ENCODE peak calls at places on chromosomes 1 and 21, in four cellular contexts. J is coronary artery, K is dorsolateral prefrontal cortex, V is A549. R is an unnamed sample.

GRCh38 chr1:147541672-147542548 is 609 bp downstream of the BCL9 start:
- DNase-seq in J (peak), K (peak), V (no peak), R (peak)

GRCh38 chr1:206579747-206580437 is 32.4 kb downstream of the EIF2D start:
- DNase-seq in J (no peak), K (peak), V (no peak), R (no peak)

GRCh38 chr1:67404212-67404620 is 26.0 kb downstream of the SERBP1 start:
- DNase-seq in J (no peak), K (no peak), V (no peak), R (no peak)

GRCh38 chr1:212030936-212031528 is 4.3 kb downstream of the INTS7 start:
- DNase-seq in J (no peak), K (no peak), V (peak), R (peak)

GRCh38 chr1:182602945-182603645 is 1.1 kb downstream of the RGS16 start:
- DNase-seq in J (no peak), K (no peak), V (no peak), R (no peak)

GRCh38 chr1:94326329-94326728 is 88.9 kb upstream of the ARHGAP29 start:
- DNase-seq in J (no peak), K (no peak), V (no peak), R (peak)

GRCh38 chr1:162990665-162991064 is 78.5 kb upstream of the RGS4 start:
- DNase-seq in J (no peak), K (no peak), V (no peak), R (no peak)

GRCh38 chr21:40253112-40253511 is 385.9 kb downstream of the PCP4 start:
- DNase-seq in J (no peak), K (no peak), V (no peak), R (no peak)

GRCh38 chr1:208724079-208724478 is 479.9 kb upstream of the PLXNA2 start:
- DNase-seq in J (no peak), K (no peak), V (no peak), R (no peak)

GRCh38 chr21:32347351-32347750 is 45.5 kb downstream of the URB1 start:
- DNase-seq in J (no peak), K (no peak), V (no peak), R (no peak)

GRCh38 chr1:177183801-177184200 is 13.0 kb downstream of the BRINP2 start:
- DNase-seq in J (no peak), K (no peak), V (no peak), R (peak)

GRCh38 chr1:7719468-7720104 is 51.5 kb upstream of the VAMP3 start:
- DNase-seq in J (no peak), K (no peak), V (no peak), R (no peak)

GRCh38 chr1:178238722-178239510 is 145.0 kb downstream of the RASAL2 start:
- DNase-seq in J (no peak), K (no peak), V (peak), R (peak)

GRCh38 chr1:27886744-27887143 is 14.4 kb downstream of the THEMIS2 start:
- DNase-seq in J (no peak), K (no peak), V (no peak), R (no peak)

GRCh38 chr1:41681331-41682136 is 197.1 kb upstream of the EDN2 start:
- DNase-seq in J (no peak), K (no peak), V (no peak), R (peak)

GRCh38 chr1:34147301-34147700 is 17.7 kb downstream of the CSMD2 start:
- DNase-seq in J (no peak), K (no peak), V (no peak), R (no peak)

GRCh38 chr1:200302893-200303250 is 107.0 kb downstream of the ZNF281 start:
- DNase-seq in J (no peak), K (peak), V (no peak), R (no peak)

GRCh38 chr1:106753069-106753468 is 303.4 kb upstream of the PRMT6 start:
- DNase-seq in J (no peak), K (no peak), V (no peak), R (no peak)

GRCh38 chr1:2202843-2203601 is 8.4 kb upstream of the FAAP20 start:
- DNase-seq in J (peak), K (no peak), V (no peak), R (no peak)

GRCh38 chr1:7011826-7012225 is 226.6 kb downstream of the CAMTA1 start:
- DNase-seq in J (no peak), K (no peak), V (no peak), R (no peak)

GRCh38 chr21:36757246-36757645 is 58.3 kb downstream of the SIM2 start:
- DNase-seq in J (no peak), K (no peak), V (no peak), R (no peak)
- TF ChIP-seq CTCF in J (no peak), K (peak), V (no peak), R (no peak)

GRCh38 chr1:3404801-3405200 is 49.7 kb upstream of the ARHGEF16 start:
- DNase-seq in J (no peak), K (no peak), V (no peak), R (no peak)

GRCh38 chr1:3402258-3403010 is 52.0 kb upstream of the ARHGEF16 start:
- DNase-seq in J (no peak), K (no peak), V (no peak), R (peak)

GRCh38 chr1:3403011-3403345 is 51.5 kb upstream of the ARHGEF16 start:
- DNase-seq in J (no peak), K (no peak), V (no peak), R (no peak)

GRCh38 chr1:3404301-3404700 is 50.2 kb upstream of the ARHGEF16 start:
- DNase-seq in J (no peak), K (no peak), V (no peak), R (no peak)

GRCh38 chr1:3403388-3404179 is 50.9 kb upstream of the ARHGEF16 start:
- DNase-seq in J (no peak), K (no peak), V (no peak), R (no peak)
- TF ChIP-seq CTCF in J (no peak), K (no peak), V (no peak), R (peak)

DNA sequence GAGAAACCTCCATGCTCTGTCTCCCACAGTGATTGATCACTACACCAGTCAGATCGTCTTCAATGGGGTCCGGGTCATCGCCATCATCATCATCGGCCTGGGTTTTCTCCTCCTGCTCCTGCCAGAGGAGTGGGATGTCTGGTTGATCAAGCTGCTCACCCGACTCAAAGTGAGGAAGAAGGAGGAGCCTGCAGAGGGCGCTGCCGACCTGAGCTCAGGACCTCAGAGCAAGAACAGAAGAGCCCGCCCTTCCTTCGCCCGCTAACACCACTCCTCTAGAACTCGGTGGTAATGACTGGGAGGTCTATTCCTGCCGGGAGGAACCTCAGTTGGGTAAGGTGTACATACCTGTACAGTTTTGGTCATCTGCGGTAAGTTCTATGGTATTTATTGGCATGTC is 50.3 kb upstream of the COA6 start:
- DNase-seq in J (no peak), K (no peak), V (no peak), R (no peak)
- TF ChIP-seq CTCF in J (no peak), K (no peak), V (peak), R (no peak)

GRCh38 chr1:156124557-156125483 is 10.3 kb downstream of the LMNA start:
- DNase-seq in J (no peak), K (no peak), V (no peak), R (peak)

GRCh38 chr1:156123356-156124196 is 9.1 kb downstream of the LMNA start:
- DNase-seq in J (peak), K (peak), V (no peak), R (peak)

GRCh38 chr1:156122086-156122485 is 7.6 kb downstream of the LMNA start:
- DNase-seq in J (no peak), K (no peak), V (no peak), R (no peak)

GRCh38 chr1:156121441-156121840 is 6.9 kb downstream of the LMNA start:
- DNase-seq in J (no peak), K (no peak), V (no peak), R (no peak)

DNA sequence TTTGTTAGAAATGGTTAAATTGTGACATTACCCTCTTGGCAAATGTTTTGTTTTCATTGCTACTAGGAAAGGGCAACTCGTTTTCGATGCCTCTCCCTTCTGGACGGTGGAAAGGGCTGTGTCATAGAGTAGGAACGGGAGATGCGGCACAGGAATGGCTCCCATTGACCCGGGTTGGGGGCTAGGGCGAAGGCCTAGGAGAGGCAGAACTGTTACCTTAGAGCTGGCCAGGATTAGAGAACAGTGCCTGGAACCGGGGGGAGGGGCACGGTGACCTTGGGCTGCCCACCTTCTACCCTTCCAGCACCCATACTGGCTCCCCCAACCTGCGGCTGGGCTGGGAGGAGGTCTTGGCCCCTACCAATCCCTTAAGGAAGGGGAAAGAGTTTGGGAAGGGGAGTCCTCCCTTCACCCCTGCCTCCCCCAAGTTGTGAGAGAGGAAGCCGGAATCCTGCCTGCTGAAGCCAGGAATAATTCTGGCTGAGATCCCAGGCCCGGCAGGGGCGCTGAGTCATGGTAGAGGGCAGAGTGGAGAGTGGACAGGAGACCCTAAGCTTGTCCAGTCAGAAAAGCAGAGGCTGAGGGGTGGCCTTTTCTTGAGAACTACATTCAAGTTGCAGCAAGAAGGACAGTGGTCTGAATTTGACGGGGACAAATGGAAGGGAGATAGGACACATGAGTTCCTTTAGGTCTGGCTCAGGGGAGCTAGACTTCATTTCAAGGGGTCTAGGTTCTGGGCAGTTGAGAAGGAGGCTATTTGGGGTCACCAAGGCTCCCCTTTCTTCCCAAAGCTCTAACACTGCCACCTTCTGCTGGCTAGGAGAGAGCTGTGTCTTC is 8.2 kb downstream of the LMNA start:
- DNase-seq in J (peak), K (peak), V (no peak), R (peak)
- TF ChIP-seq CTCF in J (no peak), K (no peak), V (no peak), R (no peak)

DNA sequence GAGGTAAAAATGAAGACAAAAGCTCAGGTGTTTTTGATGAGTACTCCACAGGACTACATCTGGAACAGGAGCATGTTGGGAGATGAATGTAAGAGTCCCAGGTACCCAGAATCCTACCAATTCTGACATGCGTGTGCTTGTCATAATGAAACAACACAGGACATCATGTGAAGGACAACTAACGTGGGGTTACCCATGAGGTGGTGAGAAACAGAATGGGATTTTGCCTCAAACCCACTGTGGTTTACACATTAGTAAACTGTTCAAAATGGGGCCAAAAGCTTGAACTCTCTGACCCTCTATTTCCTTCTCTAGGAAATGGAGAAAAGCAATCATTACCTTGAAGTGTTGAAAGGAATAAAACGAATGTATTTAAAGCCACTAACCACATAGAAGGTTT is 266.2 kb downstream of the RGS7 start:
- DNase-seq in J (no peak), K (no peak), V (no peak), R (no peak)
- TF ChIP-seq CTCF in J (no peak), K (no peak), V (no peak), R (no peak)

DNA sequence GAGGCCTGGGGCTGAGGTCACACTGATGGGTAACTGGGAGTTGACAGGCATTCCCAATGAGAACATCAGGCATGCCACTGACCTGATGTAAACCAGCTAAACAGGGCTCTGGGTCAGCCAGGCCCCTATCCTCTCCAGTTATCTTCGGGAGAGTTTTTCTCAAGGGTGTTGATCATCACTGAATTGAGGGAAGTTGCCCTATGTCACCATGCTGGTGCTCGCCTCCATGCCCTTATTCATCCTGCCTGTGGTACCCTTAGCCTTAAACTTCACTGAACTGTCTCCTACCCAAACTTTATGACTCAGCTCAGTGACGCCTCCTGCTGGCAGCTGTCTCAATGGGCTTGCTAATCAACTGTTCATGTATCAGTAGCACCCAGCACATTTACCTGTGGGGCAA is 80.7 kb upstream of the TNR start:
- DNase-seq in J (no peak), K (no peak), V (no peak), R (no peak)
- TF ChIP-seq CTCF in J (no peak), K (no peak), V (peak), R (no peak)

R was measured in foreskin fibroblast.